ENCODE peak calls at places on chromosome 14, in seven cellular contexts. P is H9, H is WERI-Rb-1, E is cardiac fibroblast, J is HFFc6, N is retinal pigment epithelial cell, M is GM12865. Q is an unnamed sample.

GRCh38 chr14:103558071-103558882 is 4.2 kb downstream of the BAG5 start:
- DNase-seq in P (no peak), H (no peak), E (peak; percentile 38), J (peak; percentile 53), N (no peak), M (no peak), Q (no peak)

GRCh38 chr14:85817430-85817829 is 287.5 kb downstream of the FLRT2 start:
- DNase-seq in P (no peak), H (no peak), E (no peak), J (no peak), N (no peak), M (no peak), Q (no peak)

GRCh38 chr14:36656769-36657408 is 4.8 kb upstream of the PAX9 start:
- DNase-seq in P (peak; percentile 49), H (no peak), E (no peak), J (no peak), N (no peak), M (no peak), Q (peak; percentile 87)

GRCh38 chr14:24928501-24928900 is 121.4 kb downstream of the STXBP6 start:
- DNase-seq in P (no peak), H (no peak), E (no peak), J (no peak), N (no peak), M (no peak), Q (no peak)

GRCh38 chr14:105748204-105748578 is 221.8 kb downstream of the TMEM121 start:
- DNase-seq in P (no peak), H (no peak), E (no peak), J (no peak), N (no peak), M (no peak), Q (no peak)

GRCh38 chr14:104924421-104925213 is at the start of gene PLD4:
- DNase-seq in P (no peak), H (no peak), E (no peak), J (no peak), N (no peak), M (peak; percentile 32), Q (no peak)

GRCh38 chr14:74346341-74346740 is 1.9 kb upstream of the VRTN start:
- DNase-seq in P (no peak), H (no peak), E (no peak), J (no peak), N (no peak), M (no peak), Q (no peak)

GRCh38 chr14:74875941-74876913 is at the start of gene PROX2:
- DNase-seq in P (no peak), H (no peak), E (no peak), J (no peak), N (no peak), M (no peak), Q (no peak)

GRCh38 chr14:61444215-61444768 is 122.9 kb downstream of the PRKCH start:
- DNase-seq in P (no peak), H (no peak), E (no peak), J (no peak), N (no peak), M (peak; percentile 84), Q (no peak)

GRCh38 chr14:24185015-24185414 is 3.6 kb downstream of the IPO4 start:
- DNase-seq in P (no peak), H (no peak), E (no peak), J (no peak), N (no peak), M (no peak), Q (no peak)

GRCh38 chr14:96162741-96163140 is 41.9 kb upstream of the BDKRB2 start:
- DNase-seq in P (peak; percentile 3), H (no peak), E (peak; percentile 55), J (peak; percentile 60), N (no peak), M (no peak), Q (no peak)

GRCh38 chr14:95784137-95784536 is 70.2 kb upstream of the TCL1A start:
- DNase-seq in P (no peak), H (no peak), E (peak; percentile 16), J (peak; percentile 17), N (no peak), M (peak; percentile 34), Q (no peak)

GRCh38 chr14:21023817-21024667 is 819 bp downstream of the NDRG2 start:
- DNase-seq in P (no peak), H (no peak), E (no peak), J (no peak), N (no peak), M (no peak), Q (no peak)

GRCh38 chr14:102774391-102775153 is 2.7 kb upstream of the TRAF3 start:
- DNase-seq in P (peak; percentile 77), H (peak; percentile 61), E (peak; percentile 71), J (peak; percentile 70), N (no peak), M (peak; percentile 95), Q (no peak)

GRCh38 chr14:70189678-70190077 is 927 bp upstream of the SLC8A3 start:
- DNase-seq in P (peak; percentile 28), H (no peak), E (no peak), J (no peak), N (no peak), M (peak; percentile 19), Q (no peak)

GRCh38 chr14:32078030-32078793 is 1.1 kb downstream of the ARHGAP5 start:
- DNase-seq in P (no peak), H (peak; percentile 40), E (peak; percentile 56), J (peak; percentile 9), N (no peak), M (peak; percentile 60), Q (peak; percentile 19)

GRCh38 chr14:44901696-44902095 is 60.1 kb downstream of the KLHL28 start:
- DNase-seq in P (no peak), H (no peak), E (no peak), J (no peak), N (no peak), M (no peak), Q (no peak)

GRCh38 chr14:85909581-85909980 is 379.6 kb downstream of the FLRT2 start:
- DNase-seq in P (no peak), H (no peak), E (no peak), J (no peak), N (no peak), M (no peak), Q (no peak)

GRCh38 chr14:89542768-89543419 is 125.9 kb upstream of the FOXN3 start:
- DNase-seq in P (no peak), H (no peak), E (no peak), J (no peak), N (no peak), M (no peak), Q (no peak)

GRCh38 chr14:61178226-61179060 is 102.7 kb downstream of the TMEM30B start:
- DNase-seq in P (no peak), H (no peak), E (peak; percentile 92), J (peak; percentile 93), N (peak; percentile 88), M (peak; percentile 61), Q (peak; percentile 86)

GRCh38 chr14:22955702-22956575 is 951 bp downstream of the HAUS4 start:
- DNase-seq in P (no peak), H (no peak), E (no peak), J (no peak), N (no peak), M (no peak), Q (no peak)

GRCh38 chr14:104267895-104268294 is 129.5 kb downstream of the KIF26A start:
- DNase-seq in P (peak; percentile 27), H (peak; percentile 0), E (no peak), J (no peak), N (no peak), M (no peak), Q (no peak)

GRCh38 chr14:22530101-22530500 is 58.9 kb downstream of the DAD1 start:
- DNase-seq in P (no peak), H (peak; percentile 79), E (no peak), J (no peak), N (no peak), M (no peak), Q (no peak)

GRCh38 chr14:89294060-89294459 is 123.0 kb downstream of the FOXN3 start:
- DNase-seq in P (no peak), H (no peak), E (no peak), J (no peak), N (no peak), M (no peak), Q (no peak)

GRCh38 chr14:103382375-103382774 is 2.8 kb upstream of the MARK3 start:
- DNase-seq in P (no peak), H (no peak), E (peak; percentile 88), J (peak; percentile 77), N (no peak), M (no peak), Q (no peak)

DNA sequence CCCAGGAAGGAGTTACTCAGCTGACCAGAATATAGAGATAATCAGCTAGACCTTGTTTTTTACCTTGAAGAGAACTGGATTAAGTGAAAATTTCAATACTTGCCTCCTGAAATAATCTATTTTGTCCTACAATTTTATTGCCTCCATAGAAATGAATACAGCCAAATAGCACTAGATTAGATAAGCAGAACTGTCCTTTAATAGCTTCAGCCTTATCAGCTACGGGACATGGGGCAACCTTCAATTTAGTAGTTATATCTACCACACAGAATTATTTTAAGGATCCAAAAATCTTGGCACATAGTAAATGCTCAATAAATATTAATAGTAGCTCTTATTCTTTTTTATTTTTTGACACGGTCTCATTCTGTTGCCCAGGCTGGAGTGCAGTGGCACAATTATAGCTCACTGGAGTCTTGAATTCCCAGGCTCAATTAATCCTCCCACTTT is 67.2 kb upstream of the PLEKHG3 start:
- DNase-seq in P (no peak), H (no peak), E (no peak), J (no peak), N (no peak), M (no peak), Q (no peak)
- TF ChIP-seq CTCF in P (no peak), H (no peak), E (no peak), J (peak; percentile 58), N (no peak), M (no peak), Q (no peak)

DNA sequence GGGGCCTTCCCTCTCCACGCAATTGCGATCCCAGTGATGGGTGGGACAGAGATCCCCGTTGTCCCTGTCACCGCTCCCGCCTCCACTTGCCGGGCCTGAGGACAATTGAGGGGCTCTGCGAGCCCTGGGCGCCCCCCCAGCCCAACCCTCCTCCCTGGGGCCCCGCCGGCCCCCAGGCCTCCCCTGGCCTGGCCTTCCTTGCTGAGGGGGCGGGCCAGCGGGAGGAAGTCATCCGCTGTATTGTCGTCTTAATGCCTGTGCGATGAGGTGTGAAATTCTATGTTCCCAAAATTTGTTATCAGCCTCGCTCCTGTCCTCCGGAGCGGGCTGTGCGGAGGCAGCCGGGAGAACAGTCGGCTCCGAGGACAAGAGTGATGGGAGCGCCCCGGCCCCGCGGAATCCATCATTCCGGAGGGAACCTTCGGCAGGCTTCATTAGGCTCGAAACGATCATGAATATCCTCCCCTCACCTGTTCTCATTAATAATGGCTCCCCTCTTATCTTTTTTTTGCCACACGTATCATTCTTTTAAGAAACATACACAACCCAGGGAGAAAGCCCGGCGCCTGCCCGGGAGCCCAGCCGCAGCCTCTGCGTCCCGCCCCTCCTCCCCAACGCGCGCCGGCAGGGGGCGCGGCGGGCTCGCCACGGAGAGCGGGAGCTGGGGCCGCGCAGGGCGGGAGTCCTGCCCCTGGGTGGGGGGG is 17.3 kb upstream of the DLK1 start:
- DNase-seq in P (no peak), H (no peak), E (peak; percentile 54), J (no peak), N (no peak), M (no peak), Q (no peak)
- TF ChIP-seq CTCF in P (peak; percentile 44), H (no peak), E (no peak), J (peak; percentile 80), N (peak; percentile 41), M (no peak), Q (peak; percentile 31)

GRCh38 chr14:62667515-62667914 is 377.7 kb downstream of the KCNH5 start:
- DNase-seq in P (no peak), H (no peak), E (no peak), J (no peak), N (no peak), M (no peak), Q (no peak)
- TF ChIP-seq CTCF in P (peak; percentile 35), H (no peak), E (no peak), J (no peak), N (peak; percentile 25), M (no peak), Q (no peak)

GRCh38 chr14:97299661-97300060 is 502.5 kb downstream of the VRK1 start:
- DNase-seq in P (peak; percentile 59), H (no peak), E (no peak), J (no peak), N (no peak), M (peak; percentile 77), Q (no peak)
- TF ChIP-seq CTCF in P (peak; percentile 74), H (peak; percentile 15), E (no peak), J (no peak), N (peak; percentile 44), M (peak; percentile 51), Q (no peak)